ENCODE peak calls at places on chromosomes 2 and 18, in seven cellular contexts. I, U, O, E, G, V and R are unnamed samples.

GRCh38 chr2:120490091-120490798 is 144.3 kb downstream of the INHBB start:
- DNase-seq in I (no peak), U (no peak), O (no peak), E (no peak), G (no peak), V (no peak), R (no peak)

GRCh38 chr2:22002066-22002465 is 878.3 kb downstream of the TDRD15 start:
- DNase-seq in I (no peak), U (no peak), O (no peak), E (no peak), G (no peak), V (no peak), R (no peak)

GRCh38 chr2:99545066-99545465 is 55.2 kb upstream of the REV1 start:
- DNase-seq in I (no peak), U (no peak), O (no peak), E (no peak), G (no peak), V (no peak), R (no peak)

GRCh38 chr2:47559079-47559684 is 156.2 kb downstream of the MSH2 start:
- DNase-seq in I (no peak), U (no peak), O (no peak), E (no peak), G (no peak), V (no peak), R (no peak)

GRCh38 chr18:21894619-21895367 is 154.2 kb downstream of the MIB1 start:
- DNase-seq in I (no peak), U (no peak), O (no peak), E (no peak), G (no peak), V (no peak), R (peak)

GRCh38 chr2:43025709-43026290 is 200.6 kb downstream of the ZFP36L2 start:
- DNase-seq in I (no peak), U (no peak), O (no peak), E (no peak), G (peak), V (no peak), R (no peak)

GRCh38 chr18:56009451-56009850 is 421.5 kb upstream of the TCF4 start:
- DNase-seq in I (no peak), U (no peak), O (no peak), E (no peak), G (no peak), V (no peak), R (no peak)

GRCh38 chr2:170163666-170164065 is 14.3 kb upstream of the MYO3B start:
- DNase-seq in I (no peak), U (no peak), O (no peak), E (no peak), G (no peak), V (no peak), R (no peak)

GRCh38 chr2:203330434-203330833 is 2.2 kb downstream of the ABI2 start:
- DNase-seq in I (no peak), U (no peak), O (no peak), E (no peak), G (no peak), V (no peak), R (no peak)

GRCh38 chr2:240567137-240567871 is 980 bp upstream of the RNPEPL1 start:
- DNase-seq in I (peak), U (no peak), O (peak), E (peak), G (peak), V (no peak), R (peak)

GRCh38 chr2:10654069-10654468 is 35.7 kb downstream of the NOL10 start:
- DNase-seq in I (no peak), U (peak), O (no peak), E (no peak), G (no peak), V (no peak), R (no peak)

GRCh38 chr2:8867363-8867762 is 29.9 kb upstream of the KIDINS220 start:
- DNase-seq in I (no peak), U (no peak), O (no peak), E (no peak), G (no peak), V (no peak), R (no peak)

GRCh38 chr18:74351354-74351753 is 35.7 kb downstream of the C18orf63 start:
- DNase-seq in I (no peak), U (no peak), O (no peak), E (no peak), G (no peak), V (no peak), R (no peak)

GRCh38 chr2:21039080-21039556 is 4.8 kb downstream of the APOB start:
- DNase-seq in I (no peak), U (no peak), O (no peak), E (no peak), G (no peak), V (no peak), R (no peak)

GRCh38 chr2:2889141-2889540 is 488.5 kb downstream of the EIPR1 start:
- DNase-seq in I (no peak), U (no peak), O (no peak), E (no peak), G (no peak), V (no peak), R (no peak)

GRCh38 chr2:10136187-10136934 is 13.8 kb downstream of the RRM2 start:
- DNase-seq in I (no peak), U (no peak), O (no peak), E (no peak), G (no peak), V (no peak), R (no peak)

GRCh38 chr18:21914739-21915319 is 174.2 kb downstream of the MIB1 start:
- DNase-seq in I (no peak), U (no peak), O (peak), E (peak), G (no peak), V (peak), R (peak)

DNA sequence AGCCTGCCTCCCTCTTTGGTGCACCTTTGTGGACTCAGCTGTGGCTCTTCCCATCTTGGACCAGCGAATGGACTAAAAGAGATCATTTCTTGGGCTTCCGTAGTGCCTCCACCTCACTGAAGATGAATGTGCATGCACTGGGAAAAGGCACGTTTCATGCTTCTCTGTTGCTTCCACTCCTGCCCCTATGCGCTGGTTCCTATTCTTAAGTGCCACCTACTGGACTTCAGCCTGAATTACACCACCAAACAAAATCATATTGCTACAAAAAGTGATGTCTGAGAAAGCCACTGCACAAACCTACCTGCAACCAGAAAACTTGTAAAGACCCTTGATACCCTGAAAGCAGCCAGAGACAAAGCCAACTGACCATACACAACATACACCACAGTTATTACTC is 695.6 kb downstream of the TSN start:
- DNase-seq in I (no peak), U (no peak), O (peak), E (no peak), G (no peak), V (no peak), R (peak)
- TF ChIP-seq CTCF in I (no peak), U (peak), O (peak), E (peak), G (no peak), V (peak), R (peak)

GRCh38 chr2:160353166-160353565 is 140.4 kb downstream of the RBMS1 start:
- DNase-seq in I (no peak), U (no peak), O (no peak), E (no peak), G (no peak), V (no peak), R (no peak)
- TF ChIP-seq CTCF in I (no peak), U (peak), O (no peak), E (peak), G (no peak), V (no peak), R (no peak)

GRCh38 chr18:65788373-65788772 is 37.6 kb downstream of the CDH7 start:
- DNase-seq in I (no peak), U (no peak), O (no peak), E (no peak), G (no peak), V (no peak), R (peak)
- TF ChIP-seq CTCF in I (no peak), U (no peak), O (no peak), E (no peak), G (no peak), V (no peak), R (no peak)

DNA sequence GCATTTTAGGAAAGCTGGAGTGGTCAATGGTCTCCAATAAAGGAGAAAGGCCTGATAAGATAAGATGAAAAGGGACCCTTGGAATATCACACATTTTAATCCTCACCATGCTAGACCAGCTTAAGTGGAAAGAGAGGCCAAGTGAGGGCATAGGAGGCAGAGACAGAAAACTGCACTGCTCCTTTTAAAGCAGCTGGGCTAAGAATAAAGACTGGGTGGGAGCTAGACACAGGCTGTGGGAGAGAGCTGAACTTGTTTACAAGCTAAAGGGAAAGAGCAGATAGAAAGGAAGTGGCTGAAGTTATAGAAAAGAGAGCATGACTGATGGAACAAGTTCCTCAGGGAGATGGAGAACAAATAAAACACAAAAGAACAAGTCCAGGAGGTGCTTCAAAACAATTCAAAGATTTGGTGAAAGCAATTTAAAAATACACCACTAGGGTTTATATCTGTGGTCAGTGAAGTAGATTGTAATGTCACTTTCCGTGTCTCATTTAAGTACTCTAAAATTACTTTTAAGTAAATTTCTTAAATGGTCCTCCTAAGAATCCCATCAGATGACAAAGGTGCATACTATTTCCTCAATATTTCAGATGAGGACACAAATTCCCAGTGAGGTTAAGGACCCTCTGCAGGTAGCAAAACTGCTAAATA is 7.5 kb downstream of the COL5A2 start:
- DNase-seq in I (no peak), U (no peak), O (no peak), E (no peak), G (no peak), V (no peak), R (no peak)
- TF ChIP-seq CTCF in I (no peak), U (no peak), O (peak), E (no peak), G (no peak), V (peak), R (no peak)

DNA sequence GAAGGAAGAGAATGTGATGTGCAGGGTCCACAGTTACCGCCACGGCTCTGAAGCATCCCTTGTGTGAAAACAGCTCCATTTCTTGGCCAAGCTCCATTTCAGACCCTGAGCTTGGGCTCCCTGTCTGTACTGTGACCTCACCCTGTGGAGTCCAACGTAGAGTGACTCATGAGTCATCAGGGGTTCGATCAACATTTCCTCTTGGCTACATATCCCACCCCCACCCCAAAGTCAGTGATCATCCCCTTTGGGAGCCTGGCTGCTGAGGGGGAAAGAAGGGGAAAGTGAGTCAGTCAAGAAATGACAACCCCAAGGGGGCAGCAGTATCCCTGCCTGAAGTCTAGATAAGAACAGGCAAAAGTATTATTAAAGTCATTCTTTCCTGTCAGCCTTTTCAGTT is 62.2 kb downstream of the PAPOLG start:
- DNase-seq in I (no peak), U (no peak), O (no peak), E (no peak), G (no peak), V (no peak), R (no peak)
- TF ChIP-seq CTCF in I (no peak), U (peak), O (no peak), E (no peak), G (no peak), V (no peak), R (no peak)

DNA sequence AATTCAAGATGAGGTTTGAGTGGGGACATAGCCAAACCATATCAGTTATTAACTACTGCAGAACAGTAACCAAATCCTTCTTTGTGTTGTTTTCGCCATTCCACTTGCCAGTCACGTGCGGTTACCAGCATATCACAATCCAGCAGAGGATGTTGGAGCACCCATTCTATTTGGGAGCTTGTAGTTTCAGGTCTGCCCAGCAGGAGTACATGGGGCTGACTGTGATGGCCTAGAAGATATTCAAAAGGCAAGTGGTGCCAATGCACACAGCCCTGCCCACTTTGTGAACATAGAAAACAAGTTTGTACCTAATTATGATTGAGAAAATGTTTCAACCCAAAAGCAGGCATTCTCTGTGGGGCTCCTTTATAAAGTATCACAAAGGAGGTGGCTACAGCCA is 57.0 kb downstream of the ZNF519 start:
- DNase-seq in I (no peak), U (no peak), O (no peak), E (no peak), G (no peak), V (no peak), R (no peak)
- TF ChIP-seq CTCF in I (no peak), U (no peak), O (peak), E (no peak), G (no peak), V (no peak), R (no peak)

DNA sequence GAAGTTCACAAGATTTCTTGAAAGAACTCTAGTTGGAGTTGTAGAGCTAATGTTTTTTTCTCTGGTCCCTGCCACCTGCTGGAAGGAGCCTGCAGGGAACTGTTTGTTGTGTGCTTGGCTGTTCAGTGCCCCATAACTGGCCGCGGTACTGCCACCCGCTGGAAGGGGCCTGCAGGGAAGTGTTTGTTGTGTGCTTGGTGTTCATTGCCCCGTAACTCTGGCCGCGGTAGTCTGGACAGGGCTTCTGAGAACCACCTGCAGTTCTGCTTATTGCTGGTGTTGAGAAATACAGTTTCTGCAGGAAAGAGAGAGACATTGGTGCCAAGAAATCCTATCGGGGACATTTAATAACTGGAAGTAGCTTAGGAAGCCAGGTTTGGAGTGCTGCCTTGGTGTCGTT is 58.1 kb downstream of the AGAP1 start:
- DNase-seq in I (no peak), U (no peak), O (peak), E (peak), G (no peak), V (peak), R (peak)
- TF ChIP-seq CTCF in I (no peak), U (peak), O (peak), E (peak), G (peak), V (peak), R (peak)

DNA sequence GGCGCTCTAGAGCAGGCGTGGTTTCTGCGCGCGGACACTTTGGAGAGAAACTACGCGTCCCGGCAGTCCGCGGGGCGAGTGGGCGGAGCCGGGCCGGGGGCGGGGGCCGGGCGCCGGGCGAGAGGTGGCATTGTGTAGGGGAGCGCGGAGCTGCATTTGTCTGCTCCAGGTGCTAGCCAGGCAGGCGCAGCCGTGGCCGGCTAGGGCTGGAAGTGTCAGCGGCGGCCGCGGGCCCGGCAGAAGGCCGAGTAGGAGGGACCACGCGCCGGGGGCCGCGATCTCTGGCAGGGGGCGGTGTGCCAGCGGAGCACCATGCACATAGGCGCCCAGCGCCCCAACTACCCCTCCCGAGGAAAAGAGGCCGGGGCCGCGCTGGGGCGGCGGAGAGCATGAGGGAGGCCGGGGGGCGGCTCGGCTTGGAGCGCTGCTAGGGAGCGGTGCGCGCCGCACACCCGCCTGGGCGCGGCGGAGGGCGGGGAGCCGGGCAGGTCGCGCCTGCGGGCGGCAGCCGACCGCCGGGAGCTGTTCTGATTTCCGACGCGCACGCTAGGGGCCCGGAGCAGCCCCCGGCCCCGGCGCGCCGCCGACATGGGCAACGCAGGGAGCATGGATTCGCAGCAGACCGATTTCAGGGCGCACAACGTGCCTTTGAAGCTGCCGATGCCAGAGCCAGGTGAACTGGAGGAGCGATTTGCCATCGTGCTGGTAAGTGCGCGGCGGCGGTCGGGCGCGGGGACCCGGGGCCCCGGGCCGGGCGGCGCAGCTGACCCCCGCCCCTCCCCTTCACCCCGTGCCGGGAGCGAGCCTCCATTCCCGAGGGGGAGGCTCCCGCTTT is at the start of gene FMNL2:
- DNase-seq in I (peak), U (peak), O (peak), E (peak), G (peak), V (peak), R (peak)
- TF ChIP-seq CTCF in I (no peak), U (no peak), O (no peak), E (no peak), G (no peak), V (peak), R (no peak)

DNA sequence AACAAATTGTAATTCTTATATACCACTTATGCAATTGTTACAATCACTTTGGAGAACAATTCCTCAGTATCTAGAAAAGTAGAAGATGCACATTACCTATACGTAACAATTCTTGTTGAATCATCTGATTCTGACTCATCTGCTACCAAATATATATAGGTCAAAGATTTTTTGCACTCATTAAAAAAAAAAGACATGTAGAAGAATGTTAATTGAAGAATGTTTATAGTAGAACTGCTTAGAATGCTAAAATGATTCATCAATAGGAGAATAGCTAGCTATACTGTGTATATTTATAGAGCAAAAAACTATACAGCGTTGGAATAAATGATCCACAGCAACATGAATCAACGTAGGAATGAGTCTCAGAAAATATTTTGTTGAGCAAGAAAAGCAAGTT is 29.5 kb upstream of the STAT1 start:
- DNase-seq in I (no peak), U (no peak), O (no peak), E (no peak), G (no peak), V (no peak), R (no peak)
- TF ChIP-seq CTCF in I (no peak), U (no peak), O (no peak), E (no peak), G (no peak), V (no peak), R (no peak)

DNA sequence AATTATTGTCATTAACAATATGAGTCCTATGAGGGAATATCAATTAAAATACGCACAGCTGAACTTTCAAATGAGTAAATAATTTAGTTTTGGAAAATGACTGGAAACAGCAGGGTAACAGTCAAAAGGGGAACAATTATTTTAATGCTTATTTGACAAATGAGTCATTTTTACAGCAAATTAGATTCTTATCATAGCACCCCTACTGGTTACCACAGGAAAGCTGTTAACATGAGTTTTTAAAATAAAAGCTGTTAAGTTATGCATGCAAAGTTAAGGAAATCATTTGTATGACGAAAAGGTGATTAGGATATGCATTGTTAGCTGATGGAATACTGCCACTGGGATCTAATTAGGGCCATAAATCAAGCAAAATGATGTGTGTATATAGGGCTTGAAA is 435.1 kb upstream of the MEIS1 start:
- DNase-seq in I (no peak), U (no peak), O (no peak), E (no peak), G (no peak), V (no peak), R (no peak)
- TF ChIP-seq CTCF in I (no peak), U (no peak), O (no peak), E (no peak), G (no peak), V (peak), R (no peak)